ENCODE peak calls at places on chromosomes 4 and X, in four cellular contexts. R is tibial nerve, E is astrocyte, T is upper lobe of left lung. W is an unnamed sample.

GRCh38 chr4:16843831-16844508 is 54.5 kb downstream of the LDB2 start:
- DNase-seq in R (no peak), E (peak), T (no peak), W (peak)

GRCh38 chrX:53244610-53245009 is 19.6 kb upstream of the KDM5C start:
- DNase-seq in R (no peak), E (no peak), T (no peak), W (no peak)

GRCh38 chrX:63434665-63435064 is 83.5 kb upstream of the SPIN4 start:
- DNase-seq in R (no peak), E (peak), T (no peak), W (peak)

GRCh38 chr4:13367244-13367643 is 116.9 kb downstream of the RAB28 start:
- DNase-seq in R (no peak), E (no peak), T (no peak), W (no peak)

GRCh38 chr4:6750302-6751221 is 32.0 kb upstream of the KIAA0232 start:
- DNase-seq in R (no peak), E (no peak), T (no peak), W (no peak)

GRCh38 chr4:30717208-30718020 is 2.8 kb upstream of the PCDH7 start:
- DNase-seq in R (no peak), E (peak), T (peak), W (no peak)

GRCh38 chr4:77434299-77435092 is 171.1 kb upstream of the CXCL13 start:
- DNase-seq in R (peak), E (no peak), T (no peak), W (no peak)

GRCh38 chr4:162804323-162804924 is 362.3 kb downstream of the NAF1 start:
- DNase-seq in R (no peak), E (no peak), T (no peak), W (no peak)

GRCh38 chr4:147799986-147800555 is 68.2 kb downstream of the ARHGAP10 start:
- DNase-seq in R (no peak), E (peak), T (no peak), W (no peak)

GRCh38 chr4:82745173-82745842 is 53.3 kb downstream of the SCD5 start:
- DNase-seq in R (no peak), E (peak), T (no peak), W (no peak)

GRCh38 chr4:39330353-39330752 is 35.8 kb downstream of the RFC1 start:
- DNase-seq in R (no peak), E (no peak), T (peak), W (no peak)

GRCh38 chr4:90546114-90546513 is 418.9 kb downstream of the CCSER1 start:
- DNase-seq in R (no peak), E (no peak), T (no peak), W (no peak)

GRCh38 chrX:48522291-48522690 is 683 bp downstream of the EBP start:
- DNase-seq in R (no peak), E (no peak), T (no peak), W (no peak)

GRCh38 chrX:11447418-11447817 is 154.2 kb downstream of the AMELX start:
- DNase-seq in R (no peak), E (peak), T (no peak), W (no peak)

GRCh38 chr4:137994858-137995257 is 247.3 kb downstream of the SLC7A11 start:
- DNase-seq in R (no peak), E (peak), T (no peak), W (no peak)

GRCh38 chr4:128303986-128304385 is 16.4 kb upstream of the PGRMC2 start:
- DNase-seq in R (no peak), E (no peak), T (no peak), W (no peak)

GRCh38 chr4:31237242-31237641 is 517.1 kb downstream of the PCDH7 start:
- DNase-seq in R (no peak), E (peak), T (no peak), W (no peak)

GRCh38 chrX:21528076-21528475 is 130.1 kb downstream of the KLHL34 start:
- DNase-seq in R (no peak), E (no peak), T (no peak), W (no peak)

GRCh38 chr4:89283226-89283974 is 24.2 kb downstream of the GPRIN3 start:
- DNase-seq in R (no peak), E (peak), T (peak), W (no peak)

GRCh38 chr4:101136373-101137370 is 210.7 kb downstream of the PPP3CA start:
- DNase-seq in R (no peak), E (no peak), T (no peak), W (no peak)

GRCh38 chr4:186688150-186688943 is 35.3 kb downstream of the FAT1 start:
- DNase-seq in R (no peak), E (no peak), T (no peak), W (no peak)

GRCh38 chr4:82360298-82361177 is 13.3 kb downstream of the HNRNPD start:
- DNase-seq in R (peak), E (peak), T (no peak), W (no peak)

GRCh38 chr4:147368948-147369347 is 111.9 kb upstream of the EDNRA start:
- DNase-seq in R (no peak), E (peak), T (no peak), W (no peak)

GRCh38 chr4:121126449-121127006 is 37.6 kb downstream of the TNIP3 start:
- DNase-seq in R (no peak), E (no peak), T (no peak), W (no peak)

GRCh38 chr4:143352052-143352451 is 15.4 kb downstream of the GAB1 start:
- DNase-seq in R (no peak), E (peak), T (no peak), W (no peak)

GRCh38 chr4:40243390-40243948 is 46.6 kb downstream of the RHOH start:
- DNase-seq in R (no peak), E (no peak), T (no peak), W (no peak)

GRCh38 chrX:154411322-154411980 is at the start of gene TAFAZZIN:
- DNase-seq in R (peak), E (peak), T (peak), W (no peak)

GRCh38 chrX:77493677-77494553 is 46.7 kb downstream of the FGF16 start:
- DNase-seq in R (no peak), E (peak), T (no peak), W (peak)

GRCh38 chrX:42615161-42615563 is 162.8 kb downstream of the PPP1R2C start:
- DNase-seq in R (no peak), E (no peak), T (no peak), W (no peak)

GRCh38 chr4:88940506-88940905 is 116.5 kb downstream of the FAM13A start:
- DNase-seq in R (no peak), E (no peak), T (no peak), W (no peak)

GRCh38 chr4:30929649-30930048 is 209.5 kb downstream of the PCDH7 start:
- DNase-seq in R (no peak), E (no peak), T (no peak), W (no peak)

GRCh38 chr4:184292465-184292867 is 74.8 kb upstream of the ENPP6 start:
- DNase-seq in R (no peak), E (no peak), T (no peak), W (no peak)

GRCh38 chr4:147969573-147969972 is 237.7 kb downstream of the ARHGAP10 start:
- DNase-seq in R (no peak), E (no peak), T (no peak), W (no peak)

GRCh38 chr4:148649669-148650331 is 207.6 kb upstream of the NR3C2 start:
- DNase-seq in R (no peak), E (peak), T (no peak), W (no peak)

GRCh38 chr4:57043304-57044251 is 64.9 kb downstream of the POLR2B start:
- DNase-seq in R (peak), E (peak), T (no peak), W (peak)

GRCh38 chr4:112813790-112814189 is 176.8 kb downstream of the LARP7 start:
- DNase-seq in R (no peak), E (peak), T (no peak), W (peak)

GRCh38 chr4:592825-593520 is 16.9 kb upstream of the TMEM271 start:
- DNase-seq in R (no peak), E (no peak), T (no peak), W (no peak)
- TF ChIP-seq CTCF in R (no peak), E (no peak), T (no peak), W (no peak)

GRCh38 chr4:52057196-52057595 is 6.1 kb downstream of the SPATA18 start:
- DNase-seq in R (no peak), E (no peak), T (no peak), W (no peak)

GRCh38 chr4:52051615-52052474 is 741 bp downstream of the SPATA18 start:
- DNase-seq in R (peak), E (peak), T (peak), W (peak)

GRCh38 chr4:52051213-52051614 is at the start of gene SPATA18:
- DNase-seq in R (no peak), E (peak), T (peak), W (no peak)

GRCh38 chr4:52052475-52052780 is 1.3 kb downstream of the SPATA18 start:
- DNase-seq in R (no peak), E (peak), T (peak), W (no peak)

DNA sequence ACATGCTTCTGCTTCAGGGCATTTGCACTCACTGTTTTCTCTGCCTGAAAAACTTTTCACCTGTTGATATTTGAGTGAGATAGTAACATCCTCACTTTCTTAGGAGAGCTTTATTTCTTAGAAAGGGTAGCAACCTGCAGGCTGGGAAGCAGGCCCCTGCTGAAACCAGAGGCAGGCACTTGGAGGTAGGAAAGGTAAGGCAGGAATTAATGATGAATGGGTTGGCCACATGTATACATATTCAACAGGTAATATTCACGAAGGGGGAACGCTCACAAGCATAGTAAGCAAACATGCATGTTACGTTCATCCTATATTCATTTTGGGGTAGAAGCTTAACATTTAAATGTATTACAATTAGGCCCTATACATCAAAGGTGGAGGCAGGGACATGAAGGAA is 3.1 kb downstream of the SPATA18 start:
- DNase-seq in R (no peak), E (no peak), T (no peak), W (no peak)
- H3K4me3 ChIP-seq in R (no peak), E (no peak), T (no peak), W (no peak)

GRCh38 chr4:111475001-111475400 is 670.3 kb upstream of the FAM241A start:
- DNase-seq in R (no peak), E (peak), T (no peak), W (no peak)
- TF ChIP-seq CTCF in R (no peak), E (peak), T (no peak), W (peak)

DNA sequence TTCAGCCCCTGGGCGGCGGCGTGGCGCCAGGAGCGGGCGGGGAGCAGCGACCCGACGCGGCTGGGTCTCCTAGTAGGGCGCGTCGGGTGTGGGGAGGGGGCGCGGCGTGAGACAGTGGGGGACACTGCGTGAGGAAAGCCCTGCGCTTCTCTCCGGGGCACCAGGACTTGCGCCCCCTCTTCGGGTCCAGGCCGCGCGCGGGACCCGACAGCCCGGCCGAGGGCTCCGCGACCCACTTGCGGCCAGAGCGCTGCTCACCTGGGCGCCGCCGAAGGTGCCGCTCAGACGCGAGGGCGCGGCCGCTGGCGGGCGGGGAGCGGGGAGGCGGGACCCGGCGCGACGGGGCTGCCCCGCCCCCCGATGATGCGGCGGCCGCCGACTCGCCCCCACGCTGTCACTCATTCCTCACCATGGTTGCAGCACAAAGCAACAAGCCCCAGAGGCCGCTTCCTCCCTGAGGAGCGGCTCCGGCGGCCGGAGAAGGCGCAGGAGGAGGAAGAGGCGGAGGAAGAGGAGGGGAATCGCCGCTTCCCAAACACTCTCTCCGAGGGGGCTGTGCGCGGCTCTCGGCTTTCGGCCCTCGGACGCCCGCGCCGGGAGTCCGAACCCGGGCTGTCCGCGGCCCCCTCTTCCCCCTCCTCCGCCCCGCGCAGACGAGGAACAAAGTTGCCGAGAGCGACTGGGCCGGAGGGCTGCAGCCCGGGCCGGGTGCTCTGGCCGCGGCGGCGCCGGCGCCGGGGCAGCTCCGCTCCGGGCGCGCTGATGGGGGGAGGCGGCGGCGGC is at the start of gene RAPGEF2:
- DNase-seq in R (peak), E (peak), T (peak), W (peak)
- H3K4me3 ChIP-seq in R (peak), E (peak), T (peak), W (peak)

DNA sequence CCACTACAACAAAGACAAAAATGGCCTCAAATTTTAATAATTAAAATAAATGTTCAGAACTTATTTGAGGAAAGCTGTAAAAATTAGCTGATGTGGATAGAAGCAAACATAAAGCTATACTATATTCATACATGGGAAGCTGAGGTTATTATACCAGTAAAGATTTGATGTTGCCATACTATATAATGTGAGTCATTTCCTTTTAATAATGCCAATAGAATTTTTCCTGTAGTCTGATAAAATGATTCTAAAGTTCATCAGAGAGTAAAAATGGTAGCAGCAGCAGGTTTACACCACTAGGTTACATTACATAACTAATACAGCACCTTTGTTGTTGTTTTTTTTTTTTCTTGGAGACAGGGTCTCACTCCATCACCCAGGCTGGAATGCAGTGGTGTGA is 45.5 kb upstream of the CYP2U1 start:
- DNase-seq in R (no peak), E (no peak), T (no peak), W (no peak)
- TF ChIP-seq CTCF in R (no peak), E (no peak), T (no peak), W (no peak)

DNA sequence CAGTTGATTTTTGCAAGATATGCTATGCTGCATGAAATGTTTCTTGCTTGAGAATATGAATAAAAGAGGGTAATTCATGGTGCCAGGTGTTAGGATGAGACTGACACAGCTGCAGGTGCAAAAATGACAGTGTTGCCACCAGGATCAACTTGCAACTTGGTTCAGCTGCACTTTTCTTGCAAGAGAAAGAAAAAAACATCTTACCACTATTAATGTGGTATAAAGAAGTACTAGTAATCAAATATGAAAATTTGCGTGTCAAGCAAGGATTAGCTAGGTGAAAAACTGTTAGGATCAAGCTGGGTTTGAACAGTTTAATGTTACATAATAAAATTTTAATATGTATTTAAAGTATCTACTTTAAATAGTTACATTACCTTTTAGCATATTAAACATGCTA is 49.6 kb downstream of the CHIC2 start:
- DNase-seq in R (no peak), E (no peak), T (no peak), W (no peak)
- H3K4me3 ChIP-seq in R (no peak), E (no peak), T (no peak), W (no peak)

DNA sequence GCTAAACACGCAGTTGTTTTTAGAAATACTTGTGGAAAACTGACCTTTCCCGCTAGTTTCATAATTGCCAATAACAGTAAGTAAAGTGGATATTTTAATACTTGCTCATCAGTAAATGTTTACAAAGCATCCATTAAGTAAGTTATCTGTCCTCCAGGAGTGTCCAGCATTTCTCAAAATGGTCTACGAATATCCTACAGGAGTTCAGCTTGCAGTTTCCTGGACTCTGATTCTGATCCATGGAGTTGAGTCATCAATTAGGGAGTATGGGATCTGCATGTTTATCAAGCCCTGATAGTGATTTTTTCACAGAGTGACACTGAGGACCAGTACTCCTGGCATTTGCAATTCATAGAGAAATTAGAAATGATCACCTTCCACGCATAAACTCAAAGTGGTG is 325.2 kb upstream of the AADAT start:
- DNase-seq in R (no peak), E (no peak), T (no peak), W (no peak)
- TF ChIP-seq CTCF in R (no peak), E (no peak), T (no peak), W (no peak)

GRCh38 chrX:101676571-101676970 is 16.9 kb upstream of the ARMCX2 start:
- DNase-seq in R (no peak), E (no peak), T (no peak), W (no peak)
- H3K4me3 ChIP-seq in R (no peak), E (no peak), T (no peak), W (no peak)

DNA sequence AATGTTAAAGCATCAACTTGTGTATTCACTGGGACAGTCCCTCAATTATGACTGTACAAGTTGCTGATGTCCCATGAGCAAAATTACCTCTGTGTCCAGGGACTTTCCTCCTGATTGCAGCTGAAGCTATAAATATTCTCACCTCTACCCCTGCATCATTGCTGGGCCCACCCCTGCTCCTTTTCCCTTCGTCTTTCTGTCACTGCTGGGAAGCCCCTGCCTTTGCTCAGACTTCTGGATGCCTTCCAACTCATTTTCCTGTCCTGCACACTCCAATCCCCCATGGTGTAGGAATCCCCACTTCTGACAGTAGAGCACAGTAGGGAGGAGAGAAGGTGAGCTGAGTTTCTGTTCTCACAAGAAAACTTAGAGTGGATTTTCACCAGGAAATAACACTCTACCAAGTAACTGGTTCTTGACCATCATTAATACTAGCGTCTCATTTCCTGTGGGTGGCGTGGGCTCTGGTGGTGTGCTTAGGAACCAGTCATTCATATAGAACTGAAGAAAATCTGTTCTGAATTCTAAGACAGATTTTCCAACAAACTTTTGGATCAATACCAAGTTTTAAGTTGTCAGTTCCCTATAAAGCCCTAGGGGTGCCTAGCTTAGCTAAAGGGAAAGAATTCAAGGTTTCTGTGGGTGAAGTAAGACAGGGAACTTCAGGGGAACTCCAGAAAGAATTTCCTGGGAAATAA is 136.2 kb upstream of the MED14 start:
- DNase-seq in R (no peak), E (peak), T (no peak), W (no peak)
- TF ChIP-seq CTCF in R (no peak), E (no peak), T (no peak), W (no peak)